ENCODE peak calls at places on chromosomes 11 and 22, in four cellular contexts. T, R, O and S are unnamed samples.

GRCh38 chr22:45316796-45317526 is 7.2 kb downstream of the FAM118A start:
- DNase-seq in T (no peak), R (no peak), O (no peak), S (peak)

GRCh38 chr11:729492-730074 is 17.7 kb upstream of the TALDO1 start:
- DNase-seq in T (no peak), R (no peak), O (peak), S (no peak)

GRCh38 chr11:90803781-90804180 is 580.9 kb upstream of the CHORDC1 start:
- DNase-seq in T (no peak), R (no peak), O (no peak), S (no peak)

GRCh38 chr22:27100789-27101188 is 443.4 kb downstream of the MIAT start:
- DNase-seq in T (peak), R (no peak), O (no peak), S (no peak)

GRCh38 chr11:67649634-67650540 is 643 bp downstream of the ACY3 start:
- DNase-seq in T (peak), R (no peak), O (no peak), S (no peak)

GRCh38 chr11:29208117-29208516 is 808.7 kb downstream of the KCNA4 start:
- DNase-seq in T (no peak), R (no peak), O (no peak), S (no peak)

GRCh38 chr22:44037519-44038370 is 13.6 kb downstream of the PARVB start:
- DNase-seq in T (peak), R (peak), O (no peak), S (peak)

GRCh38 chr22:23895599-23896144 is 1.5 kb downstream of the MIF start:
- DNase-seq in T (no peak), R (no peak), O (no peak), S (no peak)

GRCh38 chr22:36304429-36304828 is 51.5 kb downstream of the APOL1 start:
- DNase-seq in T (no peak), R (no peak), O (no peak), S (no peak)

GRCh38 chr11:5564259-5565019 is 16.1 kb upstream of the OR52H1 start:
- DNase-seq in T (no peak), R (no peak), O (no peak), S (no peak)

GRCh38 chr11:77418981-77419592 is 54.8 kb downstream of the PAK1 start:
- DNase-seq in T (no peak), R (no peak), O (no peak), S (no peak)

GRCh38 chr22:31451709-31452571 is 37.7 kb downstream of the EIF4ENIF1 start:
- DNase-seq in T (no peak), R (no peak), O (no peak), S (peak)

GRCh38 chr11:8089791-8090510 is 8.9 kb downstream of the TUB start:
- DNase-seq in T (peak), R (no peak), O (no peak), S (no peak)

GRCh38 chr11:118565062-118565461 is 669 bp downstream of the IFT46 start:
- DNase-seq in T (no peak), R (no peak), O (no peak), S (no peak)

GRCh38 chr11:102986815-102987214 is 31.3 kb upstream of the MMP13 start:
- DNase-seq in T (no peak), R (no peak), O (no peak), S (no peak)

GRCh38 chr11:109298865-109299264 is 123.1 kb upstream of the C11orf87 start:
- DNase-seq in T (no peak), R (no peak), O (no peak), S (no peak)

GRCh38 chr22:20506543-20507252 is 712 bp upstream of the MED15 start:
- DNase-seq in T (no peak), R (no peak), O (no peak), S (no peak)

GRCh38 chr22:27311666-27312566 is 489.6 kb downstream of the MN1 start:
- DNase-seq in T (no peak), R (no peak), O (no peak), S (no peak)

GRCh38 chr22:28019360-28019759 is 100.3 kb upstream of the PITPNB start:
- DNase-seq in T (peak), R (no peak), O (no peak), S (no peak)

GRCh38 chr11:36095716-36096115 is 151.9 kb downstream of the LDLRAD3 start:
- DNase-seq in T (no peak), R (peak), O (no peak), S (no peak)

GRCh38 chr22:21450320-21450831 is 16.8 kb upstream of the TMEM191C start:
- DNase-seq in T (peak), R (peak), O (no peak), S (no peak)

GRCh38 chr11:93501856-93502255 is 41.3 kb downstream of the SMCO4 start:
- DNase-seq in T (no peak), R (no peak), O (no peak), S (no peak)

GRCh38 chr11:129066229-129066628 is 123.6 kb upstream of the TP53AIP1 start:
- DNase-seq in T (no peak), R (no peak), O (no peak), S (no peak)

DNA sequence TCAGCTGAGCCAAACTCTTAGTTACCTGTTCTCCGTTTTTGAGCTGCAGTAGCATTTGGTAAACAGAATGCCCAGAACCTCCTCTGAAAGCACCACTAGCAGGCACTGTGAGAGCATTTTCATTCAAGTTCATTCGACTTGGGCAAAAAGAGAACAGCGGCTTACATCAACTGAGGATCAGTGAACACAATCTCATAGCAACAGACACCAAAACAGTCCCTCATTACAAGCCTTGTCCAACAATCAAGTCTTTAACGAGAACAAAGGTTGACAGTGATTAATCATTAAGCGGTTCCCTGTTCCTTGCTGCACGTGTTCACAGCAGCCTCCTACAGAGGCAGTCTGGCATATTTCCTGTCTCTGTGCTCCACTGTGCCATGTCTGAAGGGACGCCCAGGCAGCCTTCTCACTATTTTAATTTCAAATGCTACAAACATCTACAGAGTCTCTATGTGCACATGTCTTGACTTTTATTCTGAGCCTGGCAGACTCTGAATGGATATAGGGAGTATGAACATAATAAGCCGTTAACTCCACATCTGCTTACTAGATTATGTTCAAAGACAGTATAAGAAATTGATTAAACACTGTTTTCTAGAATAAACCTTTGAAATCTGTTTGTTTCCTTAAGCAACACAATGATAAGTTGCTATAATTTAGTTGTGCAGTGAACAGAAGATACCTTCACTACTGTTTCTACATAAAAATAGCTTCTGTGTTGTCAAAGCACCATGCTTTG is 88.3 kb upstream of the MTMR2 start:
- DNase-seq in T (peak), R (peak), O (peak), S (peak)
- TF ChIP-seq POLR2A in T (no peak), R (no peak), O (no peak), S (no peak)

DNA sequence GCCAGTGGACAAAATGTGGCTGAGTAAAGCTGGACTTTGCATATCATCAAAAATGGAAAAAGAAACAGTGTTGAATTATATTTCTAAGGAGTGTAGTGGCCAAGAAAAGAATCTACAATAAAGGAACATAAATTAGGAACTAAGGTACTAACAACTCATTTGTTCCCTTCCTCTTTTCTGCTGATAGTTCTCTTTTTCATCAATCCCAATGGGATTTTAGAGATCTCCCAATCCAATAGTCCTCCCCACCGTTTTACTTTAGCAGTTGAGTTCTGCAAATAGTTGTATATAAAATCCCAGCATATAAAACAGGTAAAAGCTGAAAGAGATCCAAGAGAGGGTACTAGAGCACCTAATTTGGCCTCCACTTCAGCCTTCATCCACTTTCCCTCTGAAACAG is 2.0 kb downstream of the PRCP start:
- DNase-seq in T (no peak), R (no peak), O (no peak), S (no peak)
- TF ChIP-seq POLR2A in T (no peak), R (no peak), O (no peak), S (no peak)

DNA sequence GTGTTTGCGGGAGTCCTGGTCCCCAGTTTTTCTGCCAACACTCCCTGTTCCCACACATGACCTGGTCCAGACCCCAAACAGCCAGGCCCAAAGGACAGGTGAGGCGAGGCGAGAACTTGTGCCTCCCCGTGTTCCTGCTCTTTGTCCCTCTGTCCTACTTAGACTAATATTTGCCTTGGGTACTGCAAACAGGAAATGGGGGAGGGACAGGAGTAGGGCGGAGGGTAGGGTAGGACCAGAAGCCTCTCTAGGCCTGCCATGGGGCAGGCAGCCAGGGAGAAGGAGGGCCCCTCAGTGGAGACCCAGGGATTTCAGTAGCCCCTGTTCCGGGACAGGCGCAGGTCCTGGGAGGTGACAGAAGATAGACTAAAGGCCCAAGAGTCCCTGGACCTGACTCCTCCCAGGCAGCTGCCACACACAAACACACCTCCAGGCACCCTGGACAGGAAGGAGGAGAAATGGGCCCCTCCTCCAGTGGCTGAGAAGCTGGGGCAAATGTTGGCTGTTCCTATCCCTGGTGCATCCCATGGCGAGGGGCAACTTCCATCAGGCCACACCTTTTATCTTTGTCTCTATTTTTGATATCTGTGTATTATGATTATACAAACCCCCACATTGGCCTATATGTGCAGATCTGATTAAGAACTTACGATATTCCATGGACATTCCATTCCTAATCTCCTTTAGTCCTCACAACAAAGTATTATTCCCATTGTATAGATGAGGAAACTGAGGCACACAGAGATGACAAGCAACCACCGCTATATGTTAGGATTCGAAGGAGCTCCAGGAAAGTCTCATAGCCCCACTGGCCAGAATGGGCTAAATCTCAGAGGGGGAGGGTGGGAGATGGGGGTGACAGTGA is 626 bp upstream of the F2 start:
- DNase-seq in T (no peak), R (peak), O (no peak), S (no peak)
- TF ChIP-seq POLR2A in T (no peak), R (no peak), O (no peak), S (no peak)

DNA sequence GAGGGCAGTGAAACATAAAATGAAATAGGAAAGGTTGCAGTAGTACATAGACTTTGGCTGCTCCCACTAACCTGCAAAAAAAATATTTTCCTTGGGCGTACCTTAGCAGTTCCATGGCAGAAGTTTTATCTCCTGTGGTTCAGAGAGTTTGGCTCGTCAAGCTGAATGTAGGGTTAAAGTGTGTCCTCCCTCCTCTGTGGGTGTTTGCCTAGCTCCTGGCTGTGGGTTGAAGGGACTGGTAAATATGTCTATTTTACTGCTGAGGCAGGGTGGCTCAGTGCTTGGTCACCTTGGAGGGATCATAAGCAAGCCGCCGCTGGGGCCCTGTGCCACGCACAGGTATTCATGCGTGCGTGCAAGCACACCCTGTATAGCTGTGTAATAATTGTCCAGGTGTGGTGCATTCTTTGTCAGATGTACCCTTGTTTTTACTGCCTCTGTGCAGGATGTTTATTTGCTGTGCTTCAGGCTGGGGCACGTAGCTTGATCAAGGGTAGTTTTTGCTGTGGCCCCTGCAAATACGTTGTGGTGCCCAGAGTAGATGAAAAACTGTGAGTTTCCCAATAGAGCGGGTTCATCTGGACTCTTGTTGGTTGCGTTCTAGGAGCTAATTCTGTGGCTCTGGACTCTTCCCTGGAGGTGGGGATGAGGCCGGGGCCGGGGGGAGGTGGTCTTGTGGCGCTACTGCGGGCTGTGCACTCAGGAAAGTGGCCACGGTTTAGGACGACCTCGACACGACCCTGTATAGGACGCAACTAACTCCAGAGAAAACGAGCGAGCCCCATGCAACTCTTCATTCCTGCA is 734 bp upstream of the SORL1 start:
- DNase-seq in T (no peak), R (no peak), O (no peak), S (no peak)
- TF ChIP-seq POLR2A in T (no peak), R (no peak), O (no peak), S (no peak)

DNA sequence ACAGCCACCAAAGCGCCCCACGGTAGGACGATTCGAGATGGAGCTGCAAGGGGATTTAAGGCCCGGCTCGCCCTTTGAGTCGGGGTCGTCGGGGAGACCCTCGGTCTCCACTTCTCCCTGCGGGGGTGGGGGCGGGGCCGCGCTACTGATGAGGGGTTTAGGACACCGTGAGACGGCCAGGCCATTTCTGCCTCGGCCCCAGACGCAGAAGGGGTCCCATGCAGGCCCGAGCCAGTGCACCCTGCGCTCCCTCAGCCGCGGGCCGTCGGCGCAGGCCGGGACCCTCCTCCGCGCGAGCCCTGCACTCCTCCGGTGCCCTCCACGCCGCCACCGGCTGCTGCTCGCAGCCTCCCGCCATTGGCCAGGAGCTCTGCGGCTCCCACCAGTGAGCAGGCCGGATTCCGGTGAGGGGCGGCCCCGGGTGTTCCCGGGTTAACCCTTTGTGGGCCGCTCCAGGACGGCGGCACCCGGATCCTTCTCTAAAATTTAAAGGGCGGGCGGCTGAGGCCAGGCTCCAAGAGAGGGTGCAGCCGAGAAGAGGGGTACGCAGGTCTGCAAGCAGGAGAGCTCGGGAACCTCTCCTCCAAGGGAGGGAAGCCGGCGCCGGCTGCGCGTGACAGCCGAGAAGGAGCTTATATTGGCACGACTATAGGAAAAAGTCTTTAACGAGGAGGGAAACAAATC is 18.0 kb downstream of the CREB3L1 start:
- DNase-seq in T (peak), R (peak), O (peak), S (peak)
- TF ChIP-seq POLR2A in T (no peak), R (no peak), O (peak), S (no peak)